ENCODE peak calls at places on chromosome 18, in four cellular contexts. One of them, this sample, is unnamed.

GRCh38 chr18:51255694-51256093 is 58.2 kb upstream of the MEX3C start:
- DNase-seq in tibial nerve: no peak
- DNase-seq in body of pancreas: no peak
- DNase-seq in GM23248: peak; percentile 14
- DNase-seq in this sample: peak; percentile 32

GRCh38 chr18:40868110-40868858 is 1086.8 kb upstream of the PIK3C3 start:
- DNase-seq in tibial nerve: no peak
- DNase-seq in body of pancreas: no peak
- DNase-seq in GM23248: peak; percentile 96
- DNase-seq in this sample: peak; percentile 98

GRCh38 chr18:61727241-61727640 is 165.6 kb downstream of the RNF152 start:
- DNase-seq in tibial nerve: no peak
- DNase-seq in body of pancreas: no peak
- DNase-seq in GM23248: peak; percentile 68
- DNase-seq in this sample: no peak

GRCh38 chr18:68438983-68439382 is 275.9 kb downstream of the TMX3 start:
- DNase-seq in tibial nerve: no peak
- DNase-seq in body of pancreas: no peak
- DNase-seq in GM23248: peak; percentile 91
- DNase-seq in this sample: no peak

GRCh38 chr18:74526478-74526877 is 7.8 kb upstream of the CNDP1 start:
- DNase-seq in tibial nerve: no peak
- DNase-seq in body of pancreas: no peak
- DNase-seq in GM23248: no peak
- DNase-seq in this sample: no peak

GRCh38 chr18:11518788-11519685 is 90.4 kb upstream of the SLC35G4 start:
- DNase-seq in tibial nerve: no peak
- DNase-seq in body of pancreas: peak; percentile 45
- DNase-seq in GM23248: peak; percentile 46
- DNase-seq in this sample: no peak

GRCh38 chr18:78542204-78542603 is 437.4 kb upstream of the SALL3 start:
- DNase-seq in tibial nerve: peak; percentile 59
- DNase-seq in body of pancreas: peak; percentile 87
- DNase-seq in GM23248: no peak
- DNase-seq in this sample: peak; percentile 3

GRCh38 chr18:39772155-39772919 is 2182.7 kb upstream of the PIK3C3 start:
- DNase-seq in tibial nerve: no peak
- DNase-seq in body of pancreas: no peak
- DNase-seq in GM23248: peak; percentile 43
- DNase-seq in this sample: peak; percentile 13

GRCh38 chr18:63878343-63878742 is 9.2 kb upstream of the SERPINB2 start:
- DNase-seq in tibial nerve: no peak
- DNase-seq in body of pancreas: no peak
- DNase-seq in GM23248: peak; percentile 71
- DNase-seq in this sample: peak; percentile 65

GRCh38 chr18:48852292-48852691 is 98.5 kb downstream of the SMAD7 start:
- DNase-seq in tibial nerve: no peak
- DNase-seq in body of pancreas: no peak
- DNase-seq in GM23248: peak; percentile 40
- DNase-seq in this sample: no peak

GRCh38 chr18:22822024-22822423 is 111.1 kb upstream of the RBBP8 start:
- DNase-seq in tibial nerve: no peak
- DNase-seq in body of pancreas: no peak
- DNase-seq in GM23248: peak; percentile 76
- DNase-seq in this sample: no peak

GRCh38 chr18:41645600-41646360 is 309.3 kb upstream of the PIK3C3 start:
- DNase-seq in tibial nerve: no peak
- DNase-seq in body of pancreas: no peak
- DNase-seq in GM23248: no peak
- DNase-seq in this sample: no peak

GRCh38 chr18:70151554-70152130 is 53.8 kb downstream of the RTTN start:
- DNase-seq in tibial nerve: no peak
- DNase-seq in body of pancreas: no peak
- DNase-seq in GM23248: no peak
- DNase-seq in this sample: no peak

GRCh38 chr18:54802178-54802577 is 26.1 kb upstream of the RAB27B start:
- DNase-seq in tibial nerve: no peak
- DNase-seq in body of pancreas: no peak
- DNase-seq in GM23248: no peak
- DNase-seq in this sample: no peak

GRCh38 chr18:31551883-31552282 is 39.8 kb upstream of the TTR start:
- DNase-seq in tibial nerve: no peak
- DNase-seq in body of pancreas: no peak
- DNase-seq in GM23248: no peak
- DNase-seq in this sample: no peak

GRCh38 chr18:62784338-62784965 is 69.1 kb downstream of the PHLPP1 start:
- DNase-seq in tibial nerve: no peak
- DNase-seq in body of pancreas: no peak
- DNase-seq in GM23248: no peak
- DNase-seq in this sample: no peak

GRCh38 chr18:31648966-31649429 is 35.4 kb downstream of the B4GALT6 start:
- DNase-seq in tibial nerve: no peak
- DNase-seq in body of pancreas: no peak
- DNase-seq in GM23248: peak; percentile 78
- DNase-seq in this sample: peak; percentile 62

GRCh38 chr18:59851784-59852399 is 47.9 kb upstream of the PMAIP1 start:
- DNase-seq in tibial nerve: no peak
- DNase-seq in body of pancreas: no peak
- DNase-seq in GM23248: no peak
- DNase-seq in this sample: no peak

GRCh38 chr18:51235011-51235789 is 37.7 kb upstream of the MEX3C start:
- DNase-seq in tibial nerve: no peak
- DNase-seq in body of pancreas: no peak
- DNase-seq in GM23248: peak; percentile 17
- DNase-seq in this sample: peak; percentile 73

GRCh38 chr18:57121542-57122112 is 25.3 kb upstream of the BOD1L2 start:
- DNase-seq in tibial nerve: no peak
- DNase-seq in body of pancreas: no peak
- DNase-seq in GM23248: no peak
- DNase-seq in this sample: no peak

GRCh38 chr18:59980052-59980668 is 80.4 kb downstream of the PMAIP1 start:
- DNase-seq in tibial nerve: no peak
- DNase-seq in body of pancreas: no peak
- DNase-seq in GM23248: no peak
- DNase-seq in this sample: no peak

GRCh38 chr18:22606563-22607283 is 189.0 kb upstream of the CTAGE1 start:
- DNase-seq in tibial nerve: no peak
- DNase-seq in body of pancreas: no peak
- DNase-seq in GM23248: no peak
- DNase-seq in this sample: no peak

GRCh38 chr18:63070750-63071502 is 248.6 kb downstream of the BCL2 start:
- DNase-seq in tibial nerve: no peak
- DNase-seq in body of pancreas: no peak
- DNase-seq in GM23248: no peak
- DNase-seq in this sample: no peak

GRCh38 chr18:57803119-57803969 is at the start of gene ATP8B1:
- DNase-seq in tibial nerve: no peak
- DNase-seq in body of pancreas: peak; percentile 99
- DNase-seq in GM23248: peak; percentile 81
- DNase-seq in this sample: peak; percentile 67

GRCh38 chr18:12046046-12046750 is 47.4 kb upstream of the ANKRD62 start:
- DNase-seq in tibial nerve: no peak
- DNase-seq in body of pancreas: peak; percentile 36
- DNase-seq in GM23248: no peak
- DNase-seq in this sample: no peak

GRCh38 chr18:54162431-54162830 is 62.0 kb downstream of the MBD2 start:
- DNase-seq in tibial nerve: no peak
- DNase-seq in body of pancreas: no peak
- DNase-seq in GM23248: peak; percentile 87
- DNase-seq in this sample: no peak

GRCh38 chr18:62881509-62882016 is 166.2 kb downstream of the PHLPP1 start:
- DNase-seq in tibial nerve: no peak
- DNase-seq in body of pancreas: no peak
- DNase-seq in GM23248: peak; percentile 97
- DNase-seq in this sample: peak; percentile 85

GRCh38 chr18:63224574-63224973 is 95.0 kb downstream of the BCL2 start:
- DNase-seq in tibial nerve: no peak
- DNase-seq in body of pancreas: no peak
- DNase-seq in GM23248: no peak
- DNase-seq in this sample: no peak

GRCh38 chr18:42635378-42636048 is 480.0 kb downstream of the RIT2 start:
- DNase-seq in tibial nerve: no peak
- DNase-seq in body of pancreas: no peak
- DNase-seq in GM23248: no peak
- DNase-seq in this sample: no peak

GRCh38 chr18:57951999-57952774 is 91.8 kb upstream of the NEDD4L start:
- DNase-seq in tibial nerve: no peak
- DNase-seq in body of pancreas: no peak
- DNase-seq in GM23248: no peak
- DNase-seq in this sample: no peak

GRCh38 chr18:73201940-73202339 is 334.2 kb upstream of the NETO1 start:
- DNase-seq in tibial nerve: no peak
- DNase-seq in body of pancreas: no peak
- DNase-seq in GM23248: peak; percentile 0
- DNase-seq in this sample: peak; percentile 31

GRCh38 chr18:38611036-38611964 is 1045.7 kb upstream of the CELF4 start:
- DNase-seq in tibial nerve: no peak
- DNase-seq in body of pancreas: no peak
- DNase-seq in GM23248: no peak
- DNase-seq in this sample: peak; percentile 15

GRCh38 chr18:9259148-9259547 is 75.4 kb upstream of the TWSG1 start:
- DNase-seq in tibial nerve: no peak
- DNase-seq in body of pancreas: no peak
- DNase-seq in GM23248: no peak
- DNase-seq in this sample: no peak

GRCh38 chr18:48330016-48330991 is 78.9 kb downstream of the ZBTB7C start:
- DNase-seq in tibial nerve: no peak
- DNase-seq in body of pancreas: no peak
- DNase-seq in GM23248: peak; percentile 93
- DNase-seq in this sample: peak; percentile 94

GRCh38 chr18:9419956-9420631 is 55.2 kb upstream of the RALBP1 start:
- DNase-seq in tibial nerve: no peak
- DNase-seq in body of pancreas: no peak
- DNase-seq in GM23248: peak; percentile 51
- DNase-seq in this sample: peak; percentile 18

GRCh38 chr18:59742325-59743111 is 45.3 kb upstream of the CCBE1 start:
- DNase-seq in tibial nerve: no peak
- DNase-seq in body of pancreas: no peak
- DNase-seq in GM23248: peak; percentile 86
- DNase-seq in this sample: no peak

GRCh38 chr18:79826966-79827365 is 29.2 kb downstream of the KCNG2 start:
- DNase-seq in tibial nerve: no peak
- DNase-seq in body of pancreas: no peak
- DNase-seq in GM23248: no peak
- DNase-seq in this sample: no peak

GRCh38 chr18:79819951-79820351 is 22.2 kb downstream of the KCNG2 start:
- DNase-seq in tibial nerve: no peak
- DNase-seq in body of pancreas: no peak
- DNase-seq in GM23248: no peak
- DNase-seq in this sample: no peak

GRCh38 chr18:79825913-79826312 is 28.2 kb downstream of the KCNG2 start:
- DNase-seq in tibial nerve: no peak
- DNase-seq in body of pancreas: no peak
- DNase-seq in GM23248: no peak
- DNase-seq in this sample: no peak

GRCh38 chr18:79819064-79819725 is 21.5 kb downstream of the KCNG2 start:
- DNase-seq in tibial nerve: no peak
- DNase-seq in body of pancreas: no peak
- DNase-seq in GM23248: no peak
- DNase-seq in this sample: no peak

DNA sequence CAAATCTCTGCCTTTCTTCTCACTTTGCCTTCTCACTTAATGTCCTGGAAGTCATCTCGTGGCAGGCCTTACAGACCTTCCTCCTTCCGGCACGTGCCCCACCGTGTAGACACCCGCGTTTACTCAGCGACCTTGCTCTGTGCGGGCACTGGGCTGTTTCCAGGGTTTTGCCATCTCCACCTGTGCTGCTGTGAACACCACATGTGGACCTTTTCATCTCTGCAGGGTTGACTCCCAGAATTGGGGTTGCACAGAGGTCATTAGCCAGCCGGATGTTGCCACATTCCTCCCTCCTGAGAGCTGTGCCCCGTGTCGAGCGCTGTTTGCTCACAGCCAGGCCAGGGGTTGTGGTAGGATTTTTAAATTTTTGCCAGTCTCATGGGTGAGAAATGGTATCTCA is 25.4 kb downstream of the KCNG2 start:
- DNase-seq in tibial nerve: no peak
- DNase-seq in body of pancreas: no peak
- DNase-seq in GM23248: no peak
- DNase-seq in this sample: no peak
- H3K4me1 ChIP-seq in tibial nerve: no peaks in the 10 kb centered on the region
- H3K4me1 ChIP-seq in body of pancreas: no peaks in the 10 kb centered on the region
- H3K4me1 ChIP-seq in GM23248: no peaks in the 10 kb centered on the region
- H3K4me1 ChIP-seq in this sample: no peaks in the 10 kb centered on the region

GRCh38 chr18:13514558-13514957 is 211.8 kb downstream of the FAM210A start:
- DNase-seq in tibial nerve: no peak
- DNase-seq in body of pancreas: no peak
- DNase-seq in GM23248: no peak
- DNase-seq in this sample: no peak
- H3K4me1 ChIP-seq in tibial nerve: no peaks in the 10 kb centered on the region
- H3K4me1 ChIP-seq in body of pancreas: no peaks in the 10 kb centered on the region
- H3K4me1 ChIP-seq in GM23248: no peaks in the 10 kb centered on the region
- H3K4me1 ChIP-seq in this sample: no peaks in the 10 kb centered on the region

GRCh38 chr18:8142131-8142711 is 467.0 kb upstream of the RAB12 start:
- DNase-seq in tibial nerve: no peak
- DNase-seq in body of pancreas: no peak
- DNase-seq in GM23248: peak; percentile 68
- DNase-seq in this sample: no peak
- H3K4me1 ChIP-seq in tibial nerve: no peaks in the 10 kb centered on the region
- H3K4me1 ChIP-seq in body of pancreas: no peaks in the 10 kb centered on the region
- H3K4me1 ChIP-seq in GM23248: peaks cover 25% of the 10 kb centered on the region
- H3K4me1 ChIP-seq in this sample: no peaks in the 10 kb centered on the region

GRCh38 chr18:5294113-5294617 is 1.4 kb downstream of the ZBTB14 start:
- DNase-seq in tibial nerve: peak; percentile 20
- DNase-seq in body of pancreas: peak; percentile 76
- DNase-seq in GM23248: peak; percentile 41
- DNase-seq in this sample: no peak
- H3K4me1 ChIP-seq in tibial nerve: peaks cover 13% of the 10 kb centered on the region
- H3K4me1 ChIP-seq in body of pancreas: peaks cover 21% of the 10 kb centered on the region
- H3K4me1 ChIP-seq in GM23248: no peaks in the 10 kb centered on the region
- H3K4me1 ChIP-seq in this sample: no peaks in the 10 kb centered on the region